ENCODE peak calls at places on chromosomes 5 and 9, in ten cellular contexts. G is HT-29; T is smooth muscle cell of the brain vasculature; S is NCI-H1417; P is CD4-positive, alpha-beta T cell; C is ELF-1; L is amygdala; X is Kasumi-1; Q is left ventricle myocardium inferior; O is GM18507. E is an unnamed sample.

GRCh38 chr5:180304431-180305375 is 12.8 kb upstream of the MAPK9 start:
- DNase-seq in C (no peak), G (no peak), T (no peak), X (no peak), Q (no peak), S (no peak), O (no peak), L (no peak), P (no peak), E (no peak)

GRCh38 chr5:150219142-150219541 is 29.3 kb downstream of the SLC6A7 start:
- DNase-seq in X (no peak), L (no peak), O (no peak), Q (no peak), C (no peak), S (no peak), G (no peak), P (no peak), T (no peak), E (no peak)

GRCh38 chr9:133050142-133050541 is 11.6 kb upstream of the CEL start:
- DNase-seq in P (no peak), X (no peak), T (peak), S (no peak), L (peak), O (no peak), G (peak), C (no peak), Q (no peak), E (no peak)

GRCh38 chr9:136231478-136232297 is 13.9 kb downstream of the QSOX2 start:
- DNase-seq in G (no peak), S (no peak), Q (no peak), L (no peak), T (no peak), O (no peak), C (no peak), P (no peak), X (peak), E (no peak)

GRCh38 chr5:334903-335739 is 13.6 kb downstream of the AHRR start:
- DNase-seq in X (no peak), C (no peak), G (no peak), T (no peak), P (no peak), S (no peak), Q (no peak), O (no peak), L (no peak), E (no peak)

GRCh38 chr5:28284788-28285187 is 1246.4 kb upstream of the CDH9 start:
- DNase-seq in P (no peak), G (no peak), O (no peak), Q (no peak), X (no peak), L (no peak), C (no peak), S (no peak), T (no peak), E (no peak)

GRCh38 chr9:110152704-110153374 is 55.1 kb downstream of the C9orf152 start:
- DNase-seq in O (no peak), X (peak), L (no peak), P (no peak), Q (no peak), C (peak), T (no peak), G (peak), S (peak), E (peak)

GRCh38 chr9:76926324-76926731 is 20.4 kb upstream of the PRUNE2 start:
- DNase-seq in G (no peak), Q (no peak), S (no peak), P (no peak), O (no peak), C (no peak), T (no peak), L (no peak), X (no peak), E (no peak)

GRCh38 chr9:93290495-93291434 is 106.8 kb downstream of the WNK2 start:
- DNase-seq in O (no peak), T (no peak), G (no peak), P (no peak), C (no peak), L (no peak), Q (no peak), X (no peak), S (no peak), E (no peak)

GRCh38 chr5:17381926-17382325 is 116.1 kb upstream of the TAF11L2 start:
- DNase-seq in T (no peak), C (no peak), S (no peak), P (no peak), Q (peak), L (no peak), X (peak), G (no peak), O (no peak), E (no peak)

GRCh38 chr9:113572076-113572861 is 108.7 kb downstream of the RGS3 start:
- DNase-seq in T (no peak), P (no peak), G (no peak), L (no peak), X (no peak), O (no peak), Q (peak), S (no peak), C (no peak), E (no peak)

GRCh38 chr9:129954868-129955550 is 88.0 kb downstream of the FNBP1 start:
- DNase-seq in O (no peak), G (no peak), Q (no peak), L (no peak), C (no peak), T (no peak), S (no peak), X (peak), P (no peak), E (no peak)

GRCh38 chr9:131012396-131012917 is 3.5 kb downstream of the LAMC3 start:
- DNase-seq in L (no peak), P (no peak), G (no peak), O (no peak), T (no peak), Q (no peak), C (peak), S (no peak), X (no peak), E (no peak)

GRCh38 chr5:71782771-71783770 is 64.0 kb downstream of the CARTPT start:
- DNase-seq in L (peak), P (peak), G (peak), O (peak), T (peak), C (peak), S (peak), Q (peak), X (peak), E (peak)

GRCh38 chr5:173248481-173248880 is 13.5 kb upstream of the NKX2-5 start:
- DNase-seq in O (no peak), L (no peak), S (no peak), T (no peak), P (no peak), C (no peak), X (no peak), G (no peak), Q (no peak), E (no peak)

GRCh38 chr9:127370651-127371648 is 26.0 kb upstream of the SLC2A8 start:
- DNase-seq in X (no peak), T (no peak), P (no peak), O (no peak), L (no peak), S (no peak), C (no peak), G (no peak), Q (no peak), E (no peak)

GRCh38 chr9:38432922-38433510 is 8.8 kb upstream of the IGFBPL1 start:
- DNase-seq in S (no peak), C (no peak), O (no peak), L (no peak), P (no peak), X (peak), T (no peak), G (peak), Q (no peak), E (peak)

GRCh38 chr9:9016597-9016996 is 1217.0 kb upstream of the DMAC1 start:
- DNase-seq in Q (no peak), T (no peak), C (no peak), X (no peak), O (no peak), G (no peak), P (no peak), L (no peak), S (no peak), E (no peak)

GRCh38 chr9:134738869-134739659 is 97.5 kb downstream of the COL5A1 start:
- DNase-seq in P (peak), C (peak), S (peak), O (peak), T (peak), Q (peak), G (peak), L (peak), X (no peak), E (peak)

GRCh38 chr5:446066-446725 is 3.2 kb downstream of the EXOC3 start:
- DNase-seq in L (no peak), O (no peak), Q (no peak), S (no peak), G (no peak), C (no peak), P (no peak), X (no peak), T (no peak), E (no peak)

GRCh38 chr5:143064661-143065060 is 294.5 kb downstream of the ARHGAP26 start:
- DNase-seq in X (no peak), C (no peak), S (no peak), G (no peak), Q (no peak), P (no peak), T (no peak), O (no peak), L (no peak), E (no peak)

GRCh38 chr9:120441446-120442279 is 138.3 kb downstream of the CDK5RAP2 start:
- DNase-seq in X (no peak), L (no peak), Q (no peak), C (no peak), T (no peak), O (no peak), G (no peak), S (no peak), P (no peak), E (no peak)

GRCh38 chr5:95788493-95788892 is 34.0 kb downstream of the GLRX start:
- DNase-seq in X (no peak), Q (no peak), S (no peak), C (no peak), O (no peak), G (no peak), T (no peak), L (no peak), P (no peak), E (no peak)

GRCh38 chr5:110048508-110048907 is 358.8 kb downstream of the MAN2A1 start:
- DNase-seq in P (no peak), L (no peak), O (no peak), Q (no peak), X (no peak), G (no peak), S (no peak), T (no peak), C (no peak), E (no peak)

GRCh38 chr5:149804478-149805450 is 74.7 kb downstream of the PPARGC1B start:
- DNase-seq in S (no peak), C (no peak), T (no peak), Q (no peak), L (no peak), X (no peak), G (no peak), O (no peak), P (no peak), E (no peak)

GRCh38 chr9:33106827-33107621 is 30.6 kb upstream of the SMU1 start:
- DNase-seq in C (peak), Q (peak), T (no peak), X (no peak), P (no peak), S (no peak), L (no peak), G (no peak), O (no peak), E (no peak)

GRCh38 chr5:72956324-72957140 is 691 bp downstream of the FCHO2 start:
- DNase-seq in O (no peak), S (peak), Q (peak), P (peak), C (peak), L (peak), X (peak), G (peak), T (no peak), E (peak)

GRCh38 chr5:142743677-142744441 is 26.3 kb upstream of the ARHGAP26 start:
- DNase-seq in G (no peak), C (no peak), X (peak), L (no peak), Q (no peak), P (no peak), S (no peak), T (no peak), O (no peak), E (no peak)

GRCh38 chr5:74919041-74919440 is 52.9 kb upstream of the FAM169A start:
- DNase-seq in C (no peak), X (no peak), T (no peak), L (no peak), S (no peak), G (no peak), O (no peak), P (no peak), Q (no peak), E (no peak)

GRCh38 chr5:10562202-10563131 is 1.4 kb upstream of the ANKRD33B start:
- DNase-seq in X (peak), C (peak), O (no peak), T (no peak), L (no peak), G (no peak), P (no peak), Q (no peak), S (no peak), E (no peak)

GRCh38 chr9:137354845-137355420 is 52.9 kb upstream of the NRARP start:
- DNase-seq in S (no peak), Q (no peak), C (no peak), T (no peak), X (no peak), O (no peak), L (no peak), G (no peak), P (no peak), E (no peak)